ENCODE peak calls at places on chromosomes 3 and 15, in four cellular contexts. B is HepG2, H is GM12878, I is H1. R is an unnamed sample.

GRCh38 chr15:68271854-68272471 is 5.6 kb upstream of the FEM1B start:
- DNase-seq in B (peak; percentile 63), H (no peak), I (no peak), R (no peak)

GRCh38 chr3:127959041-127959440 is 44.0 kb downstream of the KBTBD12 start:
- DNase-seq in B (no peak), H (no peak), I (no peak), R (no peak)

GRCh38 chr3:148269816-148270215 is 427.9 kb upstream of the AGTR1 start:
- DNase-seq in B (peak; percentile 5), H (no peak), I (no peak), R (no peak)

GRCh38 chr3:136404056-136404455 is 153.9 kb downstream of the PCCB start:
- DNase-seq in B (no peak), H (no peak), I (no peak), R (no peak)

GRCh38 chr3:66499881-66500574 is 794 bp downstream of the LRIG1 start:
- DNase-seq in B (no peak), H (no peak), I (peak; percentile 62), R (no peak)

GRCh38 chr3:158452324-158452723 is 118.7 kb upstream of the MLF1 start:
- DNase-seq in B (no peak), H (no peak), I (no peak), R (no peak)

GRCh38 chr15:28994830-28995180 is 109.0 kb downstream of the APBA2 start:
- DNase-seq in B (no peak), H (no peak), I (no peak), R (no peak)

GRCh38 chr15:98658831-98659699 is 10.7 kb downstream of the IGF1R start:
- DNase-seq in B (peak; percentile 66), H (peak; percentile 11), I (peak; percentile 46), R (no peak)

GRCh38 chr3:43233062-43233461 is 53.3 kb upstream of the SNRK start:
- DNase-seq in B (no peak), H (no peak), I (no peak), R (no peak)
- TF ChIP-seq SUZ12 in B (no peak), H (no peak), I (no peak), R (no peak)

GRCh38 chr3:150059729-150060128 is 89.0 kb upstream of the PFN2 start:
- DNase-seq in B (no peak), H (no peak), I (no peak), R (no peak)
- TF ChIP-seq YY1 in B (no peak), H (no peak), I (no peak), R (no peak)

GRCh38 chr15:100844778-100845177 is 34.9 kb upstream of the ALDH1A3 start:
- DNase-seq in B (no peak), H (no peak), I (no peak), R (no peak)

GRCh38 chr15:100853676-100854440 is 25.8 kb upstream of the ALDH1A3 start:
- DNase-seq in B (no peak), H (no peak), I (no peak), R (no peak)

GRCh38 chr15:100852630-100853029 is 27.0 kb upstream of the ALDH1A3 start:
- DNase-seq in B (no peak), H (no peak), I (no peak), R (no peak)

GRCh38 chr15:100847194-100847593 is 32.4 kb upstream of the ALDH1A3 start:
- DNase-seq in B (no peak), H (no peak), I (no peak), R (no peak)

GRCh38 chr15:100849021-100849831 is 30.4 kb upstream of the ALDH1A3 start:
- DNase-seq in B (no peak), H (no peak), I (peak; percentile 40), R (peak; percentile 56)
- TF ChIP-seq SUZ12 in B (no peak), H (peak; percentile 9), I (no peak), R (no peak)

GRCh38 chr3:43729707-43730399 is 39.1 kb downstream of the ABHD5 start:
- DNase-seq in B (no peak), H (no peak), I (no peak), R (no peak)

GRCh38 chr3:43728476-43728875 is 37.7 kb downstream of the ABHD5 start:
- DNase-seq in B (no peak), H (no peak), I (no peak), R (no peak)

GRCh38 chr3:43728947-43729346 is 38.2 kb downstream of the ABHD5 start:
- DNase-seq in B (no peak), H (no peak), I (no peak), R (no peak)

GRCh38 chr3:43726511-43726910 is 35.8 kb downstream of the ABHD5 start:
- DNase-seq in B (no peak), H (no peak), I (no peak), R (no peak)

DNA sequence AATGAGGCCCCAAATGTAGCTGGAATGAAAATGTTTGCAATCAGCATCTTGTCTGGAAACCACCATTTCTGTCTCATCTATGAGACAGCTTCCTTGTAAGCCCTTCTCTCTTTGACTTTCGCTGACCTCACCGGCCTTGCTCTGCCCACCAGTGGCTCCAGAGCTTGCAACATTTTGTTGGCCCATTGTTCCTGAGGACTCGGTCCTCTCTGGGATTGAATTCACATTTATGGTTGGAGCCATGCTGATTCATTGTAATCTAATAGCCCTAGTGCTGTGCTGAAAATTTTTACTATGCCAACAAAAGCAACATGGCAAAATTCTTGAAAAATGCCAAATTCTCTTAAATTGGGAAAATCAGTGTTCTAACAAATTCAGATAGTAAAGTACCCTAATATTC is 37.2 kb downstream of the ABHD5 start:
- DNase-seq in B (no peak), H (no peak), I (no peak), R (no peak)
- TF ChIP-seq YY1 in B (no peak), H (no peak), I (no peak), R (no peak)

GRCh38 chr3:123075359-123075758 is 8.5 kb downstream of the PDIA5 start:
- DNase-seq in B (peak; percentile 5), H (no peak), I (no peak), R (peak; percentile 23)
- TF ChIP-seq SUZ12 in B (no peak), H (no peak), I (no peak), R (no peak)

GRCh38 chr15:38613085-38613484 is 48.5 kb upstream of the RASGRP1 start:
- DNase-seq in B (no peak), H (no peak), I (no peak), R (no peak)

GRCh38 chr15:38610748-38611147 is 46.1 kb upstream of the RASGRP1 start:
- DNase-seq in B (no peak), H (no peak), I (no peak), R (no peak)

GRCh38 chr15:38609097-38609738 is 44.6 kb upstream of the RASGRP1 start:
- DNase-seq in B (no peak), H (no peak), I (no peak), R (no peak)

GRCh38 chr15:38612159-38612863 is 47.7 kb upstream of the RASGRP1 start:
- DNase-seq in B (no peak), H (no peak), I (no peak), R (no peak)

GRCh38 chr15:38611228-38611627 is 46.6 kb upstream of the RASGRP1 start:
- DNase-seq in B (no peak), H (no peak), I (no peak), R (no peak)
- TF ChIP-seq YY1 in B (no peak), H (no peak), I (no peak), R (no peak)

GRCh38 chr15:70799667-70800450 is 36.5 kb upstream of the UACA start:
- DNase-seq in B (peak; percentile 66), H (no peak), I (no peak), R (no peak)
- TF ChIP-seq SUZ12 in B (no peak), H (no peak), I (no peak), R (no peak)

DNA sequence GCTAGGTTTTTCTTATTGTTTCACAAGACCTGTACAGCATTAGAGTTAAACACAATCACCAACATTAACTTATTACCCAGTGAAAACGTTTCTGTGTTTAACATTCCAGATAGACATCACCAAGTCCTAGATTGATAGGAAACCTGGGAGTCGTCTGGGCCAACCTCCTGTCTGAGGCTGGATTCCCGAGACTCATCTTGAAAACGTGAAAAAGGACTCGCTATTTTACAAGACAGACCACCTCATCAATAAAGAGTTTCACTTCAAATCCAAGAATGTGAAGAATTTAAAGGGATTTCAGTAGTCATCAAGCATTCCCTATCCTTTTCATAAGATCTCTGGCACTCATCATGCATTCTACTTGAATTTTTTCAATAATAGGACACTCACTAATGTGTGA is 626.6 kb downstream of the MCTP2 start:
- DNase-seq in B (no peak), H (no peak), I (no peak), R (no peak)
- TF ChIP-seq YY1 in B (no peak), H (no peak), I (no peak), R (no peak)